ENCODE peak calls at places on chromosomes 6 and 20, in eight cellular contexts. One of them, this sample, is unnamed.

GRCh38 chr20:50848341-50848808 is 53.5 kb downstream of the BCAS4 start:
- DNase-seq in memory B cell: no peak
- DNase-seq in GDM1: no peak
- DNase-seq in activated T-cell treated with anti-CD3 and anti-CD28 coated beads for 1 hour: no peak
- DNase-seq in fibroblast of the aortic adventitia: peak; percentile 52
- DNase-seq in RPMI7951: peak; percentile 44
- DNase-seq in cardiac fibroblast: peak; percentile 17
- DNase-seq in T1000: no peak
- DNase-seq in this sample: no peak

GRCh38 chr6:84422380-84422968 is 195.0 kb upstream of the CEP162 start:
- DNase-seq in cardiac fibroblast: peak; percentile 78
- DNase-seq in activated T-cell treated with anti-CD3 and anti-CD28 coated beads for 1 hour: no peak
- DNase-seq in RPMI7951: peak; percentile 56
- DNase-seq in GDM1: peak; percentile 17
- DNase-seq in fibroblast of the aortic adventitia: peak; percentile 72
- DNase-seq in T1000: no peak
- DNase-seq in memory B cell: no peak
- DNase-seq in this sample: peak; percentile 62

GRCh38 chr20:9978395-9979004 is 56.3 kb upstream of the ANKEF1 start:
- DNase-seq in GDM1: peak; percentile 36
- DNase-seq in T1000: peak; percentile 10
- DNase-seq in memory B cell: peak; percentile 12
- DNase-seq in cardiac fibroblast: peak; percentile 93
- DNase-seq in RPMI7951: peak; percentile 96
- DNase-seq in fibroblast of the aortic adventitia: peak; percentile 92
- DNase-seq in activated T-cell treated with anti-CD3 and anti-CD28 coated beads for 1 hour: no peak
- DNase-seq in this sample: peak; percentile 70

GRCh38 chr6:166554316-166554715 is 32.2 kb downstream of the RAMACL start:
- DNase-seq in T1000: no peak
- DNase-seq in memory B cell: no peak
- DNase-seq in cardiac fibroblast: peak; percentile 56
- DNase-seq in fibroblast of the aortic adventitia: no peak
- DNase-seq in activated T-cell treated with anti-CD3 and anti-CD28 coated beads for 1 hour: no peak
- DNase-seq in RPMI7951: peak; percentile 10
- DNase-seq in GDM1: no peak
- DNase-seq in this sample: no peak

GRCh38 chr6:80287607-80288006 is 181.1 kb downstream of the BCKDHB start:
- DNase-seq in RPMI7951: no peak
- DNase-seq in GDM1: no peak
- DNase-seq in T1000: no peak
- DNase-seq in activated T-cell treated with anti-CD3 and anti-CD28 coated beads for 1 hour: no peak
- DNase-seq in memory B cell: no peak
- DNase-seq in cardiac fibroblast: no peak
- DNase-seq in fibroblast of the aortic adventitia: no peak
- DNase-seq in this sample: no peak

GRCh38 chr20:8153281-8153908 is 21.3 kb downstream of the PLCB1 start:
- DNase-seq in T1000: no peak
- DNase-seq in cardiac fibroblast: peak; percentile 59
- DNase-seq in activated T-cell treated with anti-CD3 and anti-CD28 coated beads for 1 hour: no peak
- DNase-seq in fibroblast of the aortic adventitia: peak; percentile 39
- DNase-seq in memory B cell: no peak
- DNase-seq in GDM1: peak; percentile 15
- DNase-seq in RPMI7951: peak; percentile 50
- DNase-seq in this sample: no peak

GRCh38 chr6:146289816-146290588 is 253.6 kb upstream of the RAB32 start:
- DNase-seq in fibroblast of the aortic adventitia: peak; percentile 80
- DNase-seq in RPMI7951: peak; percentile 91
- DNase-seq in GDM1: no peak
- DNase-seq in memory B cell: no peak
- DNase-seq in cardiac fibroblast: peak; percentile 93
- DNase-seq in activated T-cell treated with anti-CD3 and anti-CD28 coated beads for 1 hour: no peak
- DNase-seq in T1000: peak; percentile 10
- DNase-seq in this sample: peak; percentile 2

GRCh38 chr6:170279977-170280688 is 10.7 kb downstream of the DLL1 start:
- DNase-seq in GDM1: no peak
- DNase-seq in fibroblast of the aortic adventitia: peak; percentile 18
- DNase-seq in RPMI7951: no peak
- DNase-seq in T1000: no peak
- DNase-seq in cardiac fibroblast: peak; percentile 47
- DNase-seq in activated T-cell treated with anti-CD3 and anti-CD28 coated beads for 1 hour: peak; percentile 24
- DNase-seq in memory B cell: no peak
- DNase-seq in this sample: no peak

GRCh38 chr6:150934380-150934779 is 68.9 kb downstream of the MTHFD1L start:
- DNase-seq in cardiac fibroblast: peak; percentile 83
- DNase-seq in T1000: no peak
- DNase-seq in activated T-cell treated with anti-CD3 and anti-CD28 coated beads for 1 hour: no peak
- DNase-seq in memory B cell: no peak
- DNase-seq in fibroblast of the aortic adventitia: peak; percentile 51
- DNase-seq in RPMI7951: peak; percentile 73
- DNase-seq in GDM1: no peak
- DNase-seq in this sample: no peak

GRCh38 chr6:33577106-33577535 is 3.0 kb downstream of the BAK1 start:
- DNase-seq in cardiac fibroblast: no peak
- DNase-seq in GDM1: peak; percentile 77
- DNase-seq in memory B cell: no peak
- DNase-seq in fibroblast of the aortic adventitia: no peak
- DNase-seq in RPMI7951: no peak
- DNase-seq in T1000: no peak
- DNase-seq in activated T-cell treated with anti-CD3 and anti-CD28 coated beads for 1 hour: no peak
- DNase-seq in this sample: peak; percentile 97

GRCh38 chr6:21109421-21110178 is 484.0 kb upstream of the SOX4 start:
- DNase-seq in fibroblast of the aortic adventitia: peak; percentile 85
- DNase-seq in T1000: peak; percentile 35
- DNase-seq in GDM1: no peak
- DNase-seq in activated T-cell treated with anti-CD3 and anti-CD28 coated beads for 1 hour: no peak
- DNase-seq in RPMI7951: peak; percentile 92
- DNase-seq in cardiac fibroblast: peak; percentile 70
- DNase-seq in memory B cell: no peak
- DNase-seq in this sample: no peak

GRCh38 chr6:35879151-35879550 is 41.7 kb downstream of the SRPK1 start:
- DNase-seq in T1000: no peak
- DNase-seq in fibroblast of the aortic adventitia: no peak
- DNase-seq in memory B cell: no peak
- DNase-seq in cardiac fibroblast: no peak
- DNase-seq in activated T-cell treated with anti-CD3 and anti-CD28 coated beads for 1 hour: no peak
- DNase-seq in RPMI7951: no peak
- DNase-seq in GDM1: no peak
- DNase-seq in this sample: no peak

GRCh38 chr6:34204693-34205092 is 32.0 kb upstream of the HMGA1 start:
- DNase-seq in T1000: no peak
- DNase-seq in activated T-cell treated with anti-CD3 and anti-CD28 coated beads for 1 hour: no peak
- DNase-seq in cardiac fibroblast: no peak
- DNase-seq in RPMI7951: no peak
- DNase-seq in fibroblast of the aortic adventitia: no peak
- DNase-seq in GDM1: no peak
- DNase-seq in memory B cell: no peak
- DNase-seq in this sample: no peak

GRCh38 chr6:24981385-24981758 is 45.6 kb upstream of the RIPOR2 start:
- DNase-seq in activated T-cell treated with anti-CD3 and anti-CD28 coated beads for 1 hour: no peak
- DNase-seq in GDM1: no peak
- DNase-seq in cardiac fibroblast: peak; percentile 28
- DNase-seq in T1000: no peak
- DNase-seq in fibroblast of the aortic adventitia: no peak
- DNase-seq in RPMI7951: no peak
- DNase-seq in memory B cell: no peak
- DNase-seq in this sample: no peak

GRCh38 chr20:25484911-25485511 is 77.5 kb downstream of the GINS1 start:
- DNase-seq in GDM1: no peak
- DNase-seq in T1000: no peak
- DNase-seq in memory B cell: no peak
- DNase-seq in RPMI7951: no peak
- DNase-seq in activated T-cell treated with anti-CD3 and anti-CD28 coated beads for 1 hour: no peak
- DNase-seq in cardiac fibroblast: peak; percentile 64
- DNase-seq in fibroblast of the aortic adventitia: peak; percentile 19
- DNase-seq in this sample: no peak

GRCh38 chr20:5430670-5431069 is 113.9 kb upstream of the PROKR2 start:
- DNase-seq in memory B cell: no peak
- DNase-seq in fibroblast of the aortic adventitia: no peak
- DNase-seq in GDM1: no peak
- DNase-seq in cardiac fibroblast: no peak
- DNase-seq in RPMI7951: no peak
- DNase-seq in T1000: no peak
- DNase-seq in activated T-cell treated with anti-CD3 and anti-CD28 coated beads for 1 hour: no peak
- DNase-seq in this sample: no peak

GRCh38 chr6:86685230-86685797 is 252.0 kb upstream of the HTR1E start:
- DNase-seq in fibroblast of the aortic adventitia: no peak
- DNase-seq in cardiac fibroblast: no peak
- DNase-seq in activated T-cell treated with anti-CD3 and anti-CD28 coated beads for 1 hour: no peak
- DNase-seq in T1000: no peak
- DNase-seq in GDM1: no peak
- DNase-seq in memory B cell: no peak
- DNase-seq in RPMI7951: no peak
- DNase-seq in this sample: no peak

GRCh38 chr6:159513914-159514313 is 179.1 kb downstream of the SOD2 start:
- DNase-seq in memory B cell: no peak
- DNase-seq in RPMI7951: no peak
- DNase-seq in activated T-cell treated with anti-CD3 and anti-CD28 coated beads for 1 hour: no peak
- DNase-seq in cardiac fibroblast: no peak
- DNase-seq in T1000: peak; percentile 11
- DNase-seq in fibroblast of the aortic adventitia: no peak
- DNase-seq in GDM1: no peak
- DNase-seq in this sample: no peak

GRCh38 chr20:43954704-43955243 is 40.1 kb downstream of the TOX2 start:
- DNase-seq in activated T-cell treated with anti-CD3 and anti-CD28 coated beads for 1 hour: no peak
- DNase-seq in cardiac fibroblast: no peak
- DNase-seq in fibroblast of the aortic adventitia: peak; percentile 18
- DNase-seq in RPMI7951: no peak
- DNase-seq in GDM1: no peak
- DNase-seq in memory B cell: no peak
- DNase-seq in T1000: no peak
- DNase-seq in this sample: no peak

GRCh38 chr6:25962368-25963127 is at the start of gene TRIM38:
- DNase-seq in GDM1: peak; percentile 56
- DNase-seq in activated T-cell treated with anti-CD3 and anti-CD28 coated beads for 1 hour: peak; percentile 55
- DNase-seq in T1000: peak; percentile 56
- DNase-seq in memory B cell: peak; percentile 69
- DNase-seq in cardiac fibroblast: peak; percentile 95
- DNase-seq in RPMI7951: peak; percentile 92
- DNase-seq in fibroblast of the aortic adventitia: peak; percentile 94
- DNase-seq in this sample: peak; percentile 93

GRCh38 chr6:157978021-157978783 is 3.5 kb upstream of the SYNJ2 start:
- DNase-seq in cardiac fibroblast: no peak
- DNase-seq in RPMI7951: no peak
- DNase-seq in activated T-cell treated with anti-CD3 and anti-CD28 coated beads for 1 hour: no peak
- DNase-seq in GDM1: no peak
- DNase-seq in memory B cell: no peak
- DNase-seq in T1000: no peak
- DNase-seq in fibroblast of the aortic adventitia: no peak
- DNase-seq in this sample: no peak

This sample was measured in KBM-7.